ENCODE peak calls at places on chromosomes 1 and 21, in nine cellular contexts. One of them, this sample, is unnamed.

GRCh38 chr21:45109831-45110492 is 35.6 kb downstream of the ADARB1 start:
- DNase-seq in iPS DF 19.7: no peak
- DNase-seq in WTC11: no peak
- DNase-seq in prostate gland: no peak
- DNase-seq in A549: no peak
- DNase-seq in left cardiac atrium: no peak
- DNase-seq in H4: no peak
- DNase-seq in HTR-8/SVneo: no peak
- DNase-seq in activated CD4-positive, CD25-positive, alpha-beta regulatory T cell: no peak
- DNase-seq in this sample: no peak

GRCh38 chr1:44390277-44390676 is 14.8 kb upstream of the RNF220 start:
- DNase-seq in prostate gland: no peak
- DNase-seq in HTR-8/SVneo: peak
- DNase-seq in activated CD4-positive, CD25-positive, alpha-beta regulatory T cell: no peak
- DNase-seq in WTC11: no peak
- DNase-seq in H4: peak
- DNase-seq in left cardiac atrium: no peak
- DNase-seq in A549: peak
- DNase-seq in iPS DF 19.7: no peak
- DNase-seq in this sample: no peak

GRCh38 chr21:42630626-42631025 is 22.8 kb upstream of the PDE9A start:
- DNase-seq in prostate gland: no peak
- DNase-seq in HTR-8/SVneo: no peak
- DNase-seq in iPS DF 19.7: no peak
- DNase-seq in H4: no peak
- DNase-seq in activated CD4-positive, CD25-positive, alpha-beta regulatory T cell: no peak
- DNase-seq in A549: no peak
- DNase-seq in WTC11: no peak
- DNase-seq in left cardiac atrium: no peak
- DNase-seq in this sample: no peak

GRCh38 chr21:36125513-36126121 is 9.3 kb upstream of the CBR3 start:
- DNase-seq in WTC11: peak
- DNase-seq in HTR-8/SVneo: peak
- DNase-seq in prostate gland: peak
- DNase-seq in H4: peak
- DNase-seq in left cardiac atrium: peak
- DNase-seq in activated CD4-positive, CD25-positive, alpha-beta regulatory T cell: peak
- DNase-seq in iPS DF 19.7: no peak
- DNase-seq in A549: no peak
- DNase-seq in this sample: peak

GRCh38 chr1:6603851-6604558 is 1.3 kb upstream of the KLHL21 start:
- DNase-seq in activated CD4-positive, CD25-positive, alpha-beta regulatory T cell: no peak
- DNase-seq in A549: no peak
- DNase-seq in iPS DF 19.7: peak
- DNase-seq in HTR-8/SVneo: peak
- DNase-seq in prostate gland: peak
- DNase-seq in H4: no peak
- DNase-seq in left cardiac atrium: peak
- DNase-seq in WTC11: peak
- DNase-seq in this sample: peak

GRCh38 chr1:64031191-64031590 is 172.2 kb upstream of the UBE2U start:
- DNase-seq in WTC11: no peak
- DNase-seq in activated CD4-positive, CD25-positive, alpha-beta regulatory T cell: no peak
- DNase-seq in prostate gland: no peak
- DNase-seq in HTR-8/SVneo: no peak
- DNase-seq in H4: no peak
- DNase-seq in iPS DF 19.7: no peak
- DNase-seq in A549: no peak
- DNase-seq in left cardiac atrium: no peak
- DNase-seq in this sample: no peak

GRCh38 chr1:160264795-160265307 is 2.5 kb upstream of the DCAF8 start:
- DNase-seq in activated CD4-positive, CD25-positive, alpha-beta regulatory T cell: no peak
- DNase-seq in H4: no peak
- DNase-seq in iPS DF 19.7: no peak
- DNase-seq in A549: no peak
- DNase-seq in WTC11: no peak
- DNase-seq in prostate gland: no peak
- DNase-seq in left cardiac atrium: no peak
- DNase-seq in HTR-8/SVneo: no peak
- DNase-seq in this sample: no peak

GRCh38 chr1:9615316-9616063 is 26.8 kb downstream of the TMEM201 start:
- DNase-seq in H4: peak
- DNase-seq in prostate gland: no peak
- DNase-seq in HTR-8/SVneo: peak
- DNase-seq in left cardiac atrium: peak
- DNase-seq in A549: peak
- DNase-seq in WTC11: peak
- DNase-seq in activated CD4-positive, CD25-positive, alpha-beta regulatory T cell: no peak
- DNase-seq in iPS DF 19.7: no peak
- DNase-seq in this sample: peak

GRCh38 chr1:119535381-119535780 is 28.4 kb downstream of the HSD3B1 start:
- DNase-seq in prostate gland: no peak
- DNase-seq in activated CD4-positive, CD25-positive, alpha-beta regulatory T cell: no peak
- DNase-seq in H4: no peak
- DNase-seq in HTR-8/SVneo: no peak
- DNase-seq in A549: no peak
- DNase-seq in iPS DF 19.7: no peak
- DNase-seq in WTC11: no peak
- DNase-seq in left cardiac atrium: no peak
- DNase-seq in this sample: no peak

GRCh38 chr1:178371236-178371635 is 125.5 kb downstream of the CLEC20A start:
- DNase-seq in A549: no peak
- DNase-seq in activated CD4-positive, CD25-positive, alpha-beta regulatory T cell: no peak
- DNase-seq in H4: no peak
- DNase-seq in WTC11: no peak
- DNase-seq in left cardiac atrium: no peak
- DNase-seq in iPS DF 19.7: no peak
- DNase-seq in prostate gland: no peak
- DNase-seq in HTR-8/SVneo: no peak
- DNase-seq in this sample: no peak

This sample was measured in H7.